ENCODE peak calls at places on chromosomes 4 and X, in eight cellular contexts. L, U, B, M, J, N, T and V are unnamed samples.

GRCh38 chr4:153205757-153206156 is 1.5 kb downstream of the TRIM2 start:
- DNase-seq in L (no peak), U (no peak), B (peak; percentile 13), M (no peak), J (no peak), N (no peak), T (no peak), V (no peak)

GRCh38 chr4:39635023-39635422 is 3.6 kb downstream of the SMIM14 start:
- DNase-seq in L (no peak), U (no peak), B (no peak), M (no peak), J (no peak), N (no peak), T (no peak), V (no peak)

GRCh38 chrX:30735839-30736238 is 82.6 kb downstream of the GK start:
- DNase-seq in L (peak; percentile 32), U (peak; percentile 13), B (peak; percentile 62), M (no peak), J (peak; percentile 66), N (no peak), T (peak; percentile 44), V (peak; percentile 46)

GRCh38 chrX:84974803-84975202 is 28.9 kb upstream of the APOOL start:
- DNase-seq in L (no peak), U (no peak), B (no peak), M (no peak), J (no peak), N (no peak), T (no peak), V (no peak)

GRCh38 chrX:13367950-13368349 is 48.1 kb upstream of the ATXN3L start:
- DNase-seq in L (no peak), U (no peak), B (no peak), M (no peak), J (no peak), N (no peak), T (no peak), V (no peak)

GRCh38 chr4:105758958-105759357 is 50.4 kb downstream of the GSTCD start:
- DNase-seq in L (no peak), U (no peak), B (no peak), M (no peak), J (no peak), N (no peak), T (no peak), V (no peak)

GRCh38 chrX:3286196-3286920 is 60.1 kb downstream of the MXRA5 start:
- DNase-seq in L (peak; percentile 93), U (no peak), B (peak; percentile 81), M (no peak), J (no peak), N (no peak), T (no peak), V (no peak)

GRCh38 chr4:76090241-76090691 is 15.8 kb downstream of the ART3 start:
- DNase-seq in L (no peak), U (peak; percentile 33), B (peak; percentile 91), M (no peak), J (no peak), N (no peak), T (peak; percentile 29), V (peak; percentile 87)

GRCh38 chr4:156924774-156925173 is 46.8 kb downstream of the PDGFC start:
- DNase-seq in L (no peak), U (no peak), B (no peak), M (no peak), J (no peak), N (no peak), T (no peak), V (no peak)

GRCh38 chr4:182143822-182144620 is 99.2 kb upstream of the TENM3 start:
- DNase-seq in L (no peak), U (no peak), B (peak; percentile 64), M (no peak), J (no peak), N (peak; percentile 51), T (no peak), V (no peak)

GRCh38 chr4:25792200-25792791 is 70.5 kb downstream of the SEL1L3 start:
- DNase-seq in L (no peak), U (no peak), B (peak; percentile 54), M (peak; percentile 7), J (no peak), N (no peak), T (no peak), V (no peak)

GRCh38 chrX:3295731-3296130 is 50.7 kb downstream of the MXRA5 start:
- DNase-seq in L (no peak), U (no peak), B (peak; percentile 36), M (no peak), J (no peak), N (no peak), T (no peak), V (no peak)

GRCh38 chr4:98657531-98658286 is 702 bp downstream of the TSPAN5 start:
- DNase-seq in L (no peak), U (peak; percentile 89), B (peak; percentile 90), M (no peak), J (peak; percentile 33), N (no peak), T (peak; percentile 11), V (no peak)

GRCh38 chr4:102604222-102604940 is 103.2 kb downstream of the NFKB1 start:
- DNase-seq in L (no peak), U (no peak), B (no peak), M (no peak), J (no peak), N (no peak), T (no peak), V (no peak)

GRCh38 chr4:153295131-153295755 is 49.2 kb upstream of the MND1 start:
- DNase-seq in L (no peak), U (no peak), B (no peak), M (no peak), J (no peak), N (no peak), T (no peak), V (no peak)

GRCh38 chrX:19440713-19441112 is 74.6 kb downstream of the MAP3K15 start:
- DNase-seq in L (no peak), U (no peak), B (peak; percentile 32), M (no peak), J (no peak), N (no peak), T (no peak), V (no peak)

GRCh38 chrX:34778961-34779360 is 121.9 kb upstream of the TMEM47 start:
- DNase-seq in L (no peak), U (no peak), B (peak; percentile 85), M (no peak), J (no peak), N (no peak), T (no peak), V (no peak)

GRCh38 chr4:65665951-65666523 is 4.3 kb downstream of the EPHA5 start:
- DNase-seq in L (no peak), U (no peak), B (peak; percentile 54), M (no peak), J (no peak), N (no peak), T (no peak), V (no peak)

GRCh38 chr4:147590249-147590920 is 26.8 kb upstream of the TMEM184C start:
- DNase-seq in L (peak; percentile 80), U (peak; percentile 80), B (peak; percentile 74), M (peak; percentile 22), J (no peak), N (peak; percentile 35), T (peak; percentile 8), V (no peak)

GRCh38 chr4:185587444-185588161 is 52.3 kb upstream of the PDLIM3 start:
- DNase-seq in L (no peak), U (no peak), B (no peak), M (no peak), J (peak; percentile 32), N (no peak), T (peak; percentile 86), V (no peak)

GRCh38 chr4:4521069-4521468 is 20.8 kb downstream of the STX18 start:
- DNase-seq in L (no peak), U (no peak), B (no peak), M (no peak), J (no peak), N (no peak), T (no peak), V (no peak)

GRCh38 chr4:163107754-163108153 is 58.9 kb downstream of the NAF1 start:
- DNase-seq in L (no peak), U (no peak), B (peak; percentile 41), M (no peak), J (no peak), N (no peak), T (no peak), V (no peak)

GRCh38 chr4:169438057-169438480 is 167.3 kb upstream of the SH3RF1 start:
- DNase-seq in L (no peak), U (no peak), B (no peak), M (no peak), J (no peak), N (no peak), T (no peak), V (no peak)

GRCh38 chr4:165874072-165874798 is 1.2 kb downstream of the TLL1 start:
- DNase-seq in L (no peak), U (no peak), B (peak; percentile 6), M (no peak), J (no peak), N (no peak), T (no peak), V (no peak)

GRCh38 chr4:71198958-71199357 is 139.9 kb upstream of the SLC4A4 start:
- DNase-seq in L (no peak), U (no peak), B (no peak), M (no peak), J (peak; percentile 16), N (no peak), T (no peak), V (no peak)

GRCh38 chr4:13331827-13332226 is 152.3 kb downstream of the RAB28 start:
- DNase-seq in L (no peak), U (no peak), B (no peak), M (no peak), J (no peak), N (no peak), T (no peak), V (no peak)